ENCODE peak calls at places on chromosome 1, in seven cellular contexts. L is non-pigmented ciliary epithelial cell; G is type B pancreatic cell; C is NCI-H524; Z is stimulated activated CD8-positive, alpha-beta memory T cell treated with anti-CD3 and anti-CD28 coated beads, Interleukin-15, amount 100 ng/mL, for 24 hours; A is iris pigment epithelial cell; Q is HTR-8/SVneo. M is an unnamed sample.

GRCh38 chr1:53715478-53715877 is 23.5 kb downstream of the GLIS1 start:
- DNase-seq in Z (no peak), A (peak; percentile 36), C (no peak), Q (peak; percentile 36), L (no peak), G (no peak), M (no peak)

GRCh38 chr1:235075955-235076308 is 52.7 kb downstream of the TOMM20 start:
- DNase-seq in L (no peak), C (no peak), G (no peak), A (no peak), Q (no peak), Z (no peak), M (no peak)

GRCh38 chr1:168000656-168001055 is 63.8 kb upstream of the MPC2 start:
- DNase-seq in G (no peak), C (no peak), Z (no peak), Q (no peak), L (no peak), A (peak; percentile 6), M (no peak)

GRCh38 chr1:22892789-22893188 is 79.9 kb downstream of the LACTBL1 start:
- DNase-seq in Q (no peak), A (no peak), C (no peak), L (no peak), Z (no peak), G (no peak), M (no peak)

GRCh38 chr1:186838380-186839076 is 9.8 kb downstream of the PLA2G4A start:
- DNase-seq in G (no peak), L (no peak), Q (no peak), C (no peak), A (no peak), Z (no peak), M (no peak)

GRCh38 chr1:47189844-47190562 is at the start of gene PDZK1IP1:
- DNase-seq in L (no peak), G (peak; percentile 62), Z (no peak), A (peak; percentile 79), C (no peak), Q (no peak), M (peak; percentile 12)

GRCh38 chr1:118991448-118991847 is 3.3 kb upstream of the TBX15 start:
- DNase-seq in L (no peak), Q (no peak), A (no peak), Z (no peak), C (no peak), G (no peak), M (no peak)

GRCh38 chr1:172359531-172359991 is 60.9 kb upstream of the C1orf105 start:
- DNase-seq in G (no peak), A (peak; percentile 83), C (no peak), Q (no peak), L (no peak), Z (no peak), M (peak; percentile 92)

GRCh38 chr1:153568367-153569099 is 2.9 kb upstream of the S100A2 start:
- DNase-seq in G (peak; percentile 92), Q (peak; percentile 81), L (peak; percentile 53), A (peak; percentile 78), C (peak; percentile 84), Z (peak; percentile 66), M (no peak)

GRCh38 chr1:15696956-15697521 is 12.9 kb downstream of the PLEKHM2 start:
- DNase-seq in Q (no peak), Z (no peak), A (no peak), G (no peak), L (no peak), C (no peak), M (no peak)

GRCh38 chr1:25562101-25562927 is 18.9 kb downstream of the LDLRAP1 start:
- DNase-seq in Z (no peak), C (no peak), A (no peak), G (no peak), L (no peak), Q (no peak), M (no peak)

GRCh38 chr1:147585640-147586383 is 44.5 kb downstream of the BCL9 start:
- DNase-seq in L (no peak), Z (no peak), C (no peak), Q (no peak), G (no peak), A (peak; percentile 10), M (no peak)

GRCh38 chr1:117780981-117781475 is 148.4 kb downstream of the GDAP2 start:
- DNase-seq in L (no peak), G (no peak), C (peak; percentile 88), Q (no peak), A (no peak), Z (no peak), M (peak; percentile 40)

GRCh38 chr1:185279571-185279970 is 37.5 kb downstream of the IVNS1ABP start:
- DNase-seq in Q (no peak), C (no peak), A (peak; percentile 65), G (no peak), Z (no peak), L (no peak), M (no peak)

GRCh38 chr1:229714964-229715603 is 89.0 kb downstream of the URB2 start:
- DNase-seq in G (no peak), A (peak; percentile 6), Z (no peak), C (peak; percentile 36), L (no peak), Q (no peak), M (no peak)

GRCh38 chr1:156336242-156336641 is 1.9 kb downstream of the CCT3 start:
- DNase-seq in Q (no peak), G (no peak), Z (no peak), A (no peak), L (no peak), C (no peak), M (no peak)

GRCh38 chr1:153957744-153958110 is 685 bp downstream of the CRTC2 start:
- DNase-seq in Z (no peak), C (peak; percentile 28), L (no peak), A (peak; percentile 28), Q (no peak), G (no peak), M (no peak)

GRCh38 chr1:19430121-19431068 is 54.9 kb downstream of the CAPZB start:
- DNase-seq in Z (no peak), A (peak; percentile 67), C (no peak), Q (peak; percentile 51), G (no peak), L (no peak), M (no peak)

GRCh38 chr1:6205849-6206845 is at the start of gene RNF207:
- DNase-seq in L (peak; percentile 48), Z (no peak), Q (peak; percentile 85), C (peak; percentile 60), A (peak; percentile 77), G (peak; percentile 85), M (no peak)

GRCh38 chr1:22889213-22889827 is 83.3 kb downstream of the LACTBL1 start:
- DNase-seq in C (peak; percentile 67), Z (no peak), L (no peak), Q (peak; percentile 49), A (peak; percentile 48), G (no peak), M (no peak)

GRCh38 chr1:60129916-60130315 is 56.3 kb upstream of the C1orf87 start:
- DNase-seq in Q (no peak), G (no peak), L (no peak), A (peak; percentile 59), C (peak; percentile 26), Z (no peak), M (no peak)

GRCh38 chr1:229199261-229199850 is 71.6 kb upstream of the RAB4A start:
- DNase-seq in A (no peak), Z (no peak), C (no peak), G (no peak), L (no peak), Q (no peak), M (no peak)

GRCh38 chr1:94669213-94669612 is 127.7 kb upstream of the F3 start:
- DNase-seq in C (no peak), A (no peak), Z (no peak), G (no peak), L (no peak), Q (no peak), M (no peak)

GRCh38 chr1:225919906-225920305 is 4.1 kb downstream of the PYCR2 start:
- DNase-seq in A (peak; percentile 83), L (no peak), Q (peak; percentile 54), G (no peak), C (no peak), Z (no peak), M (peak; percentile 65)

GRCh38 chr1:53325326-53326087 is 2.4 kb downstream of the LRP8 start:
- DNase-seq in L (no peak), G (no peak), Z (no peak), Q (no peak), C (no peak), A (no peak), M (no peak)

GRCh38 chr1:116785006-116785405 is 30.8 kb downstream of the CD2 start:
- DNase-seq in Q (no peak), L (no peak), Z (no peak), C (no peak), A (no peak), G (no peak), M (no peak)

GRCh38 chr1:213369465-213369864 is 318.4 kb downstream of the RPS6KC1 start:
- DNase-seq in C (peak; percentile 51), A (no peak), L (no peak), Z (no peak), Q (no peak), G (no peak), M (no peak)

GRCh38 chr1:88979054-88979748 is 13.2 kb downstream of the KYAT3 start:
- DNase-seq in L (peak; percentile 20), Q (no peak), G (no peak), C (no peak), Z (no peak), A (peak; percentile 70), M (no peak)

GRCh38 chr1:55217226-55217996 is 2.2 kb upstream of the USP24 start:
- DNase-seq in Q (no peak), G (no peak), A (no peak), L (no peak), Z (no peak), C (no peak), M (no peak)

GRCh38 chr1:214854126-214854875 is 228.2 kb upstream of the KCNK2 start:
- DNase-seq in A (peak; percentile 41), Q (no peak), G (no peak), L (no peak), C (no peak), Z (no peak), M (no peak)

GRCh38 chr1:24007079-24007478 is 27.0 kb upstream of the SRSF10 start:
- DNase-seq in G (no peak), Z (no peak), C (no peak), A (no peak), L (no peak), Q (no peak), M (no peak)

GRCh38 chr1:229059671-229060079 is 211.2 kb upstream of the RAB4A start:
- DNase-seq in G (no peak), Q (no peak), A (peak; percentile 32), Z (no peak), C (no peak), L (no peak), M (no peak)

GRCh38 chr1:47508900-47509488 is 71.2 kb downstream of the FOXD2 start:
- DNase-seq in Q (no peak), G (no peak), L (no peak), A (no peak), Z (no peak), C (no peak), M (no peak)

GRCh38 chr1:40820911-40821693 is 37.5 kb downstream of the KCNQ4 start:
- DNase-seq in Q (no peak), C (no peak), Z (no peak), A (no peak), L (no peak), G (no peak), M (no peak)

GRCh38 chr1:210332719-210333398 is 4.2 kb downstream of the HHAT start:
- DNase-seq in G (no peak), L (no peak), Q (no peak), Z (no peak), C (no peak), A (no peak), M (no peak)

M was measured in BJ.